ENCODE peak calls at places on chromosomes 6 and 20, in eight cellular contexts. One of them, this sample, is unnamed.

GRCh38 chr20:35277127-35277526 is 795 bp downstream of the MMP24OS start:
- DNase-seq in cardiac muscle cell: no peak
- DNase-seq in NAMALWA: no peak
- DNase-seq in sciatic nerve: no peak
- DNase-seq in Caco-2: no peak
- DNase-seq in IMR-90: no peak
- DNase-seq in substantia nigra: no peak
- DNase-seq in stimulated activated CD8-positive, alpha-beta memory T cell treated with anti-CD3 and anti-CD28 coated beads, Interleukin-7, amount 100 ng/mL, for 4 hours: no peak
- DNase-seq in this sample: no peak

GRCh38 chr20:24993337-24994185 is 1.0 kb upstream of the APMAP start:
- DNase-seq in cardiac muscle cell: peak; percentile 67
- DNase-seq in NAMALWA: peak; percentile 12
- DNase-seq in sciatic nerve: peak; percentile 12
- DNase-seq in Caco-2: no peak
- DNase-seq in IMR-90: peak; percentile 57
- DNase-seq in substantia nigra: no peak
- DNase-seq in stimulated activated CD8-positive, alpha-beta memory T cell treated with anti-CD3 and anti-CD28 coated beads, Interleukin-7, amount 100 ng/mL, for 4 hours: no peak
- DNase-seq in this sample: no peak

GRCh38 chr6:89438248-89438647 is 5.3 kb downstream of the ANKRD6 start:
- DNase-seq in cardiac muscle cell: no peak
- DNase-seq in NAMALWA: no peak
- DNase-seq in sciatic nerve: no peak
- DNase-seq in Caco-2: peak; percentile 39
- DNase-seq in IMR-90: no peak
- DNase-seq in substantia nigra: no peak
- DNase-seq in stimulated activated CD8-positive, alpha-beta memory T cell treated with anti-CD3 and anti-CD28 coated beads, Interleukin-7, amount 100 ng/mL, for 4 hours: no peak
- DNase-seq in this sample: no peak

GRCh38 chr6:137155830-137156229 is 17.6 kb downstream of the IL22RA2 start:
- DNase-seq in cardiac muscle cell: peak; percentile 60
- DNase-seq in NAMALWA: no peak
- DNase-seq in sciatic nerve: no peak
- DNase-seq in Caco-2: no peak
- DNase-seq in IMR-90: no peak
- DNase-seq in substantia nigra: no peak
- DNase-seq in stimulated activated CD8-positive, alpha-beta memory T cell treated with anti-CD3 and anti-CD28 coated beads, Interleukin-7, amount 100 ng/mL, for 4 hours: no peak
- DNase-seq in this sample: no peak

GRCh38 chr6:125640441-125641150 is 108.8 kb upstream of the HEY2 start:
- DNase-seq in cardiac muscle cell: no peak
- DNase-seq in NAMALWA: no peak
- DNase-seq in sciatic nerve: no peak
- DNase-seq in Caco-2: no peak
- DNase-seq in IMR-90: no peak
- DNase-seq in substantia nigra: no peak
- DNase-seq in stimulated activated CD8-positive, alpha-beta memory T cell treated with anti-CD3 and anti-CD28 coated beads, Interleukin-7, amount 100 ng/mL, for 4 hours: no peak
- DNase-seq in this sample: no peak

GRCh38 chr6:87914637-87915395 is 132.8 kb upstream of the SPACA1 start:
- DNase-seq in cardiac muscle cell: peak; percentile 33
- DNase-seq in NAMALWA: peak; percentile 66
- DNase-seq in sciatic nerve: no peak
- DNase-seq in Caco-2: no peak
- DNase-seq in IMR-90: peak; percentile 12
- DNase-seq in substantia nigra: no peak
- DNase-seq in stimulated activated CD8-positive, alpha-beta memory T cell treated with anti-CD3 and anti-CD28 coated beads, Interleukin-7, amount 100 ng/mL, for 4 hours: no peak
- DNase-seq in this sample: no peak

GRCh38 chr6:111823831-111824607 is 49.2 kb downstream of the FYN start:
- DNase-seq in cardiac muscle cell: peak; percentile 82
- DNase-seq in NAMALWA: no peak
- DNase-seq in sciatic nerve: no peak
- DNase-seq in Caco-2: no peak
- DNase-seq in IMR-90: peak; percentile 86
- DNase-seq in substantia nigra: no peak
- DNase-seq in stimulated activated CD8-positive, alpha-beta memory T cell treated with anti-CD3 and anti-CD28 coated beads, Interleukin-7, amount 100 ng/mL, for 4 hours: no peak
- DNase-seq in this sample: no peak

GRCh38 chr6:44670146-44670545 is 282.6 kb downstream of the CDC5L start:
- DNase-seq in cardiac muscle cell: no peak
- DNase-seq in NAMALWA: no peak
- DNase-seq in sciatic nerve: peak; percentile 12
- DNase-seq in Caco-2: no peak
- DNase-seq in IMR-90: no peak
- DNase-seq in substantia nigra: no peak
- DNase-seq in stimulated activated CD8-positive, alpha-beta memory T cell treated with anti-CD3 and anti-CD28 coated beads, Interleukin-7, amount 100 ng/mL, for 4 hours: no peak
- DNase-seq in this sample: no peak

GRCh38 chr20:766906-767305 is 1.4 kb downstream of the SLC52A3 start:
- DNase-seq in cardiac muscle cell: no peak
- DNase-seq in NAMALWA: no peak
- DNase-seq in sciatic nerve: no peak
- DNase-seq in Caco-2: no peak
- DNase-seq in IMR-90: no peak
- DNase-seq in substantia nigra: no peak
- DNase-seq in stimulated activated CD8-positive, alpha-beta memory T cell treated with anti-CD3 and anti-CD28 coated beads, Interleukin-7, amount 100 ng/mL, for 4 hours: no peak
- DNase-seq in this sample: no peak

GRCh38 chr6:32190946-32191677 is 1.1 kb upstream of the PBX2 start:
- DNase-seq in cardiac muscle cell: no peak
- DNase-seq in NAMALWA: no peak
- DNase-seq in sciatic nerve: no peak
- DNase-seq in Caco-2: no peak
- DNase-seq in IMR-90: no peak
- DNase-seq in substantia nigra: no peak
- DNase-seq in stimulated activated CD8-positive, alpha-beta memory T cell treated with anti-CD3 and anti-CD28 coated beads, Interleukin-7, amount 100 ng/mL, for 4 hours: no peak
- DNase-seq in this sample: no peak

GRCh38 chr6:28543671-28544131 is 18.0 kb downstream of the GPX5 start:
- DNase-seq in cardiac muscle cell: peak; percentile 40
- DNase-seq in NAMALWA: no peak
- DNase-seq in sciatic nerve: no peak
- DNase-seq in Caco-2: no peak
- DNase-seq in IMR-90: no peak
- DNase-seq in substantia nigra: no peak
- DNase-seq in stimulated activated CD8-positive, alpha-beta memory T cell treated with anti-CD3 and anti-CD28 coated beads, Interleukin-7, amount 100 ng/mL, for 4 hours: peak; percentile 10
- DNase-seq in this sample: peak; percentile 14

GRCh38 chr20:24419786-24420185 is 49.6 kb upstream of the SYNDIG1 start:
- DNase-seq in cardiac muscle cell: no peak
- DNase-seq in NAMALWA: no peak
- DNase-seq in sciatic nerve: no peak
- DNase-seq in Caco-2: no peak
- DNase-seq in IMR-90: no peak
- DNase-seq in substantia nigra: no peak
- DNase-seq in stimulated activated CD8-positive, alpha-beta memory T cell treated with anti-CD3 and anti-CD28 coated beads, Interleukin-7, amount 100 ng/mL, for 4 hours: no peak
- DNase-seq in this sample: no peak

GRCh38 chr6:81623106-81623834 is 129.2 kb downstream of the TENT5A start:
- DNase-seq in cardiac muscle cell: no peak
- DNase-seq in NAMALWA: no peak
- DNase-seq in sciatic nerve: no peak
- DNase-seq in Caco-2: peak; percentile 79
- DNase-seq in IMR-90: peak; percentile 53
- DNase-seq in substantia nigra: no peak
- DNase-seq in stimulated activated CD8-positive, alpha-beta memory T cell treated with anti-CD3 and anti-CD28 coated beads, Interleukin-7, amount 100 ng/mL, for 4 hours: no peak
- DNase-seq in this sample: no peak

GRCh38 chr6:11996751-11997150 is 15.4 kb upstream of the HIVEP1 start:
- DNase-seq in cardiac muscle cell: no peak
- DNase-seq in NAMALWA: no peak
- DNase-seq in sciatic nerve: no peak
- DNase-seq in Caco-2: no peak
- DNase-seq in IMR-90: no peak
- DNase-seq in substantia nigra: no peak
- DNase-seq in stimulated activated CD8-positive, alpha-beta memory T cell treated with anti-CD3 and anti-CD28 coated beads, Interleukin-7, amount 100 ng/mL, for 4 hours: no peak
- DNase-seq in this sample: no peak

GRCh38 chr6:165653196-165653595 is 9.8 kb downstream of the PDE10A start:
- DNase-seq in cardiac muscle cell: peak; percentile 43
- DNase-seq in NAMALWA: no peak
- DNase-seq in sciatic nerve: no peak
- DNase-seq in Caco-2: no peak
- DNase-seq in IMR-90: peak; percentile 40
- DNase-seq in substantia nigra: no peak
- DNase-seq in stimulated activated CD8-positive, alpha-beta memory T cell treated with anti-CD3 and anti-CD28 coated beads, Interleukin-7, amount 100 ng/mL, for 4 hours: no peak
- DNase-seq in this sample: no peak

GRCh38 chr6:111625511-111626331 is 20.0 kb upstream of the TRAF3IP2 start:
- DNase-seq in cardiac muscle cell: peak; percentile 60
- DNase-seq in NAMALWA: no peak
- DNase-seq in sciatic nerve: no peak
- DNase-seq in Caco-2: no peak
- DNase-seq in IMR-90: peak; percentile 84
- DNase-seq in substantia nigra: peak; percentile 44
- DNase-seq in stimulated activated CD8-positive, alpha-beta memory T cell treated with anti-CD3 and anti-CD28 coated beads, Interleukin-7, amount 100 ng/mL, for 4 hours: peak; percentile 12
- DNase-seq in this sample: no peak

GRCh38 chr6:46828939-46829338 is 35.8 kb downstream of the MEP1A start:
- DNase-seq in cardiac muscle cell: no peak
- DNase-seq in NAMALWA: no peak
- DNase-seq in sciatic nerve: no peak
- DNase-seq in Caco-2: no peak
- DNase-seq in IMR-90: no peak
- DNase-seq in substantia nigra: no peak
- DNase-seq in stimulated activated CD8-positive, alpha-beta memory T cell treated with anti-CD3 and anti-CD28 coated beads, Interleukin-7, amount 100 ng/mL, for 4 hours: no peak
- DNase-seq in this sample: no peak

GRCh38 chr20:4457566-4458543 is 263.9 kb upstream of the PRND start:
- DNase-seq in cardiac muscle cell: no peak
- DNase-seq in NAMALWA: no peak
- DNase-seq in sciatic nerve: no peak
- DNase-seq in Caco-2: peak; percentile 68
- DNase-seq in IMR-90: no peak
- DNase-seq in substantia nigra: no peak
- DNase-seq in stimulated activated CD8-positive, alpha-beta memory T cell treated with anti-CD3 and anti-CD28 coated beads, Interleukin-7, amount 100 ng/mL, for 4 hours: no peak
- DNase-seq in this sample: no peak

GRCh38 chr20:21901470-21902275 is 196.2 kb downstream of the PAX1 start:
- DNase-seq in cardiac muscle cell: no peak
- DNase-seq in NAMALWA: no peak
- DNase-seq in sciatic nerve: peak; percentile 92
- DNase-seq in Caco-2: no peak
- DNase-seq in IMR-90: no peak
- DNase-seq in substantia nigra: peak; percentile 6
- DNase-seq in stimulated activated CD8-positive, alpha-beta memory T cell treated with anti-CD3 and anti-CD28 coated beads, Interleukin-7, amount 100 ng/mL, for 4 hours: no peak
- DNase-seq in this sample: no peak

GRCh38 chr20:13839421-13840092 is 54.7 kb downstream of the NDUFAF5 start:
- DNase-seq in cardiac muscle cell: peak; percentile 26
- DNase-seq in NAMALWA: no peak
- DNase-seq in sciatic nerve: no peak
- DNase-seq in Caco-2: no peak
- DNase-seq in IMR-90: peak; percentile 41
- DNase-seq in substantia nigra: no peak
- DNase-seq in stimulated activated CD8-positive, alpha-beta memory T cell treated with anti-CD3 and anti-CD28 coated beads, Interleukin-7, amount 100 ng/mL, for 4 hours: no peak
- DNase-seq in this sample: no peak

GRCh38 chr6:15246217-15247211 is 645 bp downstream of the JARID2 start:
- DNase-seq in cardiac muscle cell: peak; percentile 29
- DNase-seq in NAMALWA: peak; percentile 64
- DNase-seq in sciatic nerve: no peak
- DNase-seq in Caco-2: no peak
- DNase-seq in IMR-90: peak; percentile 49
- DNase-seq in substantia nigra: no peak
- DNase-seq in stimulated activated CD8-positive, alpha-beta memory T cell treated with anti-CD3 and anti-CD28 coated beads, Interleukin-7, amount 100 ng/mL, for 4 hours: no peak
- DNase-seq in this sample: no peak

GRCh38 chr6:111258615-111259088 is 171.3 kb downstream of the SLC16A10 start:
- DNase-seq in cardiac muscle cell: peak; percentile 63
- DNase-seq in NAMALWA: no peak
- DNase-seq in sciatic nerve: no peak
- DNase-seq in Caco-2: no peak
- DNase-seq in IMR-90: no peak
- DNase-seq in substantia nigra: no peak
- DNase-seq in stimulated activated CD8-positive, alpha-beta memory T cell treated with anti-CD3 and anti-CD28 coated beads, Interleukin-7, amount 100 ng/mL, for 4 hours: no peak
- DNase-seq in this sample: no peak

GRCh38 chr20:58471161-58471834 is 43.9 kb downstream of the APCDD1L start:
- DNase-seq in cardiac muscle cell: peak; percentile 78
- DNase-seq in NAMALWA: no peak
- DNase-seq in sciatic nerve: no peak
- DNase-seq in Caco-2: peak; percentile 51
- DNase-seq in IMR-90: peak; percentile 15
- DNase-seq in substantia nigra: no peak
- DNase-seq in stimulated activated CD8-positive, alpha-beta memory T cell treated with anti-CD3 and anti-CD28 coated beads, Interleukin-7, amount 100 ng/mL, for 4 hours: no peak
- DNase-seq in this sample: no peak

GRCh38 chr6:93017213-93017612 is 402.1 kb downstream of the EPHA7 start:
- DNase-seq in cardiac muscle cell: peak; percentile 9
- DNase-seq in NAMALWA: peak; percentile 37
- DNase-seq in sciatic nerve: no peak
- DNase-seq in Caco-2: no peak
- DNase-seq in IMR-90: no peak
- DNase-seq in substantia nigra: no peak
- DNase-seq in stimulated activated CD8-positive, alpha-beta memory T cell treated with anti-CD3 and anti-CD28 coated beads, Interleukin-7, amount 100 ng/mL, for 4 hours: no peak
- DNase-seq in this sample: no peak

GRCh38 chr6:127457444-127458064 is 1.6 kb downstream of the KIAA0408 start:
- DNase-seq in cardiac muscle cell: peak; percentile 94
- DNase-seq in NAMALWA: peak; percentile 27
- DNase-seq in sciatic nerve: no peak
- DNase-seq in Caco-2: no peak
- DNase-seq in IMR-90: peak; percentile 81
- DNase-seq in substantia nigra: no peak
- DNase-seq in stimulated activated CD8-positive, alpha-beta memory T cell treated with anti-CD3 and anti-CD28 coated beads, Interleukin-7, amount 100 ng/mL, for 4 hours: no peak
- DNase-seq in this sample: no peak

This sample was measured in neural crest cell.